ENCODE peak calls at places on chromosomes 16 and 17, in seven cellular contexts. B, A, Q, V, N, M and R are unnamed samples.

GRCh38 chr16:82845076-82845475 is 218.3 kb downstream of the CDH13 start:
- DNase-seq in M (no peak), B (no peak), V (no peak), A (no peak), N (no peak), Q (no peak), R (no peak)

GRCh38 chr17:72613411-72614292 is 478.8 kb downstream of the SLC39A11 start:
- DNase-seq in N (peak), Q (peak), A (no peak), M (no peak), V (no peak), B (peak), R (peak)

GRCh38 chr17:66191607-66192377 is at the start of gene CEP112:
- DNase-seq in N (peak), B (peak), V (peak), A (peak), M (peak), Q (peak), R (peak)

GRCh38 chr17:78915872-78916632 is 9.1 kb downstream of the TIMP2 start:
- DNase-seq in A (no peak), Q (peak), N (peak), M (no peak), B (peak), V (no peak), R (no peak)

GRCh38 chr17:28937044-28937729 is 14.1 kb downstream of the PHF12 start:
- DNase-seq in N (peak), B (peak), A (no peak), V (no peak), Q (peak), M (no peak), R (no peak)

GRCh38 chr17:57109393-57110151 is 24.5 kb downstream of the AKAP1 start:
- DNase-seq in B (no peak), V (peak), Q (no peak), M (no peak), N (no peak), A (no peak), R (no peak)

GRCh38 chr17:42055496-42055895 is 5.1 kb upstream of the C17orf113 start:
- DNase-seq in A (peak), V (peak), Q (no peak), M (no peak), N (no peak), B (no peak), R (no peak)

GRCh38 chr17:64781394-64781793 is 119.3 kb upstream of the SMURF2 start:
- DNase-seq in M (peak), N (peak), A (peak), Q (peak), V (peak), B (peak), R (no peak)

GRCh38 chr16:11104168-11105037 is 151.6 kb downstream of the SOCS1 start:
- DNase-seq in V (no peak), M (no peak), N (no peak), B (no peak), A (no peak), Q (no peak), R (no peak)

GRCh38 chr17:64083571-64084085 is 46.3 kb downstream of the ERN1 start:
- DNase-seq in B (no peak), M (no peak), V (no peak), A (no peak), Q (no peak), N (no peak), R (no peak)

GRCh38 chr16:59878479-59878878 is 1144.4 kb upstream of the GOT2 start:
- DNase-seq in A (no peak), Q (peak), B (peak), N (no peak), M (no peak), V (no peak), R (peak)